ENCODE peak calls at places on chromosomes 11 and 22, in six cellular contexts. One of them, this sample, is unnamed.

GRCh38 chr11:28439403-28439802 is 331.2 kb downstream of the METTL15 start:
- DNase-seq in HT1080: no peak
- DNase-seq in left colon: no peak
- DNase-seq in stimulated activated CD4-positive, alpha-beta T cell treated with anti-CD3 and anti-CD28 coated beads, Interleukin-2, amount 100 ng/mL, for 48 hours: no peak
- DNase-seq in heart left ventricle: no peak
- DNase-seq in OCI-LY7: no peak
- DNase-seq in this sample: no peak

GRCh38 chr22:17152340-17152739 is 6.7 kb downstream of the HDHD5 start:
- DNase-seq in HT1080: no peak
- DNase-seq in left colon: no peak
- DNase-seq in stimulated activated CD4-positive, alpha-beta T cell treated with anti-CD3 and anti-CD28 coated beads, Interleukin-2, amount 100 ng/mL, for 48 hours: no peak
- DNase-seq in heart left ventricle: no peak
- DNase-seq in OCI-LY7: no peak
- DNase-seq in this sample: no peak

GRCh38 chr22:29311468-29312217 is 3.9 kb downstream of the RASL10A start:
- DNase-seq in HT1080: no peak
- DNase-seq in left colon: peak; percentile 34
- DNase-seq in stimulated activated CD4-positive, alpha-beta T cell treated with anti-CD3 and anti-CD28 coated beads, Interleukin-2, amount 100 ng/mL, for 48 hours: no peak
- DNase-seq in heart left ventricle: peak; percentile 61
- DNase-seq in OCI-LY7: no peak
- DNase-seq in this sample: no peak

GRCh38 chr11:27514076-27514475 is 7.5 kb upstream of the LIN7C start:
- DNase-seq in HT1080: no peak
- DNase-seq in left colon: no peak
- DNase-seq in stimulated activated CD4-positive, alpha-beta T cell treated with anti-CD3 and anti-CD28 coated beads, Interleukin-2, amount 100 ng/mL, for 48 hours: no peak
- DNase-seq in heart left ventricle: peak; percentile 60
- DNase-seq in OCI-LY7: no peak
- DNase-seq in this sample: no peak

GRCh38 chr11:9922806-9923205 is 258.9 kb downstream of the SWAP70 start:
- DNase-seq in HT1080: no peak
- DNase-seq in left colon: no peak
- DNase-seq in stimulated activated CD4-positive, alpha-beta T cell treated with anti-CD3 and anti-CD28 coated beads, Interleukin-2, amount 100 ng/mL, for 48 hours: no peak
- DNase-seq in heart left ventricle: no peak
- DNase-seq in OCI-LY7: no peak
- DNase-seq in this sample: no peak

GRCh38 chr22:19873138-19873959 is 18.7 kb upstream of the GNB1L start:
- DNase-seq in HT1080: no peak
- DNase-seq in left colon: peak; percentile 78
- DNase-seq in stimulated activated CD4-positive, alpha-beta T cell treated with anti-CD3 and anti-CD28 coated beads, Interleukin-2, amount 100 ng/mL, for 48 hours: no peak
- DNase-seq in heart left ventricle: peak; percentile 13
- DNase-seq in OCI-LY7: no peak
- DNase-seq in this sample: no peak

GRCh38 chr11:14904745-14905103 is 12.7 kb upstream of the CYP2R1 start:
- DNase-seq in HT1080: no peak
- DNase-seq in left colon: peak; percentile 88
- DNase-seq in stimulated activated CD4-positive, alpha-beta T cell treated with anti-CD3 and anti-CD28 coated beads, Interleukin-2, amount 100 ng/mL, for 48 hours: peak; percentile 92
- DNase-seq in heart left ventricle: peak; percentile 86
- DNase-seq in OCI-LY7: peak; percentile 61
- DNase-seq in this sample: no peak

GRCh38 chr11:80505771-80506170 is 1064.9 kb upstream of the TENM4 start:
- DNase-seq in HT1080: peak; percentile 1
- DNase-seq in left colon: peak; percentile 6
- DNase-seq in stimulated activated CD4-positive, alpha-beta T cell treated with anti-CD3 and anti-CD28 coated beads, Interleukin-2, amount 100 ng/mL, for 48 hours: no peak
- DNase-seq in heart left ventricle: no peak
- DNase-seq in OCI-LY7: no peak
- DNase-seq in this sample: peak; percentile 19

GRCh38 chr11:11279956-11280689 is 72.9 kb downstream of the CSNK2A3 start:
- DNase-seq in HT1080: peak; percentile 73
- DNase-seq in left colon: no peak
- DNase-seq in stimulated activated CD4-positive, alpha-beta T cell treated with anti-CD3 and anti-CD28 coated beads, Interleukin-2, amount 100 ng/mL, for 48 hours: no peak
- DNase-seq in heart left ventricle: no peak
- DNase-seq in OCI-LY7: peak; percentile 43
- DNase-seq in this sample: peak; percentile 53

GRCh38 chr22:17920145-17920605 is 104.2 kb downstream of the MICAL3 start:
- DNase-seq in HT1080: no peak
- DNase-seq in left colon: peak; percentile 78
- DNase-seq in stimulated activated CD4-positive, alpha-beta T cell treated with anti-CD3 and anti-CD28 coated beads, Interleukin-2, amount 100 ng/mL, for 48 hours: no peak
- DNase-seq in heart left ventricle: peak; percentile 89
- DNase-seq in OCI-LY7: no peak
- DNase-seq in this sample: no peak